ENCODE peak calls at places on chromosomes 12 and 14, in four cellular contexts. D is psoas muscle, Q is hepatocyte, V is prostate gland. Y is an unnamed sample.

GRCh38 chr14:100762089-100762515 is 35.4 kb downstream of the DLK1 start:
- DNase-seq in D (no peak), Q (no peak), V (no peak), Y (no peak)

GRCh38 chr12:124518051-124518932 is 49.1 kb downstream of the NCOR2 start:
- DNase-seq in D (peak; percentile 98), V (peak; percentile 99), Q (peak; percentile 96), Y (peak; percentile 99)

GRCh38 chr14:89013098-89013504 is 188.7 kb downstream of the TTC8 start:
- DNase-seq in D (no peak), Q (peak; percentile 70), V (no peak), Y (no peak)

GRCh38 chr14:24095196-24096068 is 1.3 kb downstream of the PCK2 start:
- DNase-seq in D (peak; percentile 54), Q (peak; percentile 83), V (no peak), Y (peak; percentile 80)

GRCh38 chr14:100295376-100296105 is 10.7 kb downstream of the SLC25A29 start:
- DNase-seq in D (no peak), V (no peak), Q (no peak), Y (no peak)

GRCh38 chr12:109797905-109798669 is 35.1 kb downstream of the TRPV4 start:
- DNase-seq in Q (no peak), V (no peak), D (no peak), Y (no peak)

GRCh38 chr12:4271433-4272013 is 2.0 kb upstream of the CCND2 start:
- DNase-seq in V (no peak), Q (no peak), D (no peak), Y (no peak)

GRCh38 chr14:37078131-37078530 is 94.3 kb downstream of the SLC25A21 start:
- DNase-seq in V (no peak), D (no peak), Q (no peak), Y (no peak)

GRCh38 chr14:92644166-92644565 is 104.3 kb downstream of the LGMN start:
- DNase-seq in Q (no peak), V (no peak), D (no peak), Y (no peak)

GRCh38 chr12:50509009-50509663 is 4.4 kb downstream of the DIP2B start:
- DNase-seq in D (no peak), Q (no peak), V (no peak), Y (no peak)

GRCh38 chr12:24719293-24719721 is 229.6 kb downstream of the BCAT1 start:
- DNase-seq in D (no peak), Q (no peak), V (no peak), Y (no peak)

GRCh38 chr14:98189077-98189476 is 1082.9 kb downstream of the BCL11B start:
- DNase-seq in Q (no peak), D (no peak), V (no peak), Y (no peak)
- H3K27ac ChIP-seq in Q (no peak overlapping the region), D (no peak overlapping the region), V (no peak overlapping the region), Y (no peak overlapping the region)

DNA sequence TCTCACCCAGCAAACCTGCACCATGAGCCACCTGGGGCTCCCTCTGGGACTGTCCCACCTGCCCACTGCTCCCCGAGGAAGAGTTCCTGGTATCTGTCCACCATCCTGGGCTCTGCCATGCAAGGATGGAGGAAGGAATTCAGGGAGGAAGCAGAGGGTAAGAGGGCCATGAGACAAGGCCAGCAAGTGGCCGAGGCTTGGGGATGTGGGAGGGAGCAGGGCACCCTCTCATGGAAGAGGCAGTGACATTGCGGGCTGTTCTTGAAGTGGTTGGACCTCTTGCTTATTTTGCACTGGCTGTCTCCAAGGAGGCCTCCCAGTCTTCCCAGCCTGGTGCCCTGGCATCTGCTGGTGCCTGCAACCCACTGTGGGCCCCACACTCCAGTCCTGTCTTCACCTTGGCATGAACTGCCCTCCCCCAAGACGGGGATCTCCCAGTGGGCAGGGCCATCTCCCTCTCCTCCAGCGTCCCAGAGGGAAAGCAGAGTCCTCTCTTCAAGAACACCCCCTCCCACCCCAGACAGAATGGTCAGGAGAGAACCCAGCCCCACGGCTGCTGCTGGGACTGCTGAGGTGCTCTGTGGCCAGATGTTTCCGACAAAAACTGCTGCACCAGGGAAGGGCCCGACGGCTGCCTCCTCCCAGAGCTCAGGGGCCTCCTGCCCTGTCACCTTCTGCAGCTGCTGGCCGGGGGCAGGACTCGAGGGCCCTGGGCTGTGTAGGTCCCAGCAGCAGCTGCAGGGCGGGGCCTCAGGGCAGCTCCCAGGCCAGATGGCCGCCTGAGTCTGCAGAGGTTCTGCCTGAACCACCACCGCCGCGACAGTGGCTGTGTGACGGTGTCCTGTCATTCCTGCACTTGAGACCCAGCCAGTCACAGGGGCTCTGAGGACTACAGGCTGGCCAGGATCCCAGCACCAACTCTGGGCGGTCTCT is 1.8 kb upstream of the AKT1 start:
- DNase-seq in V (no peak), Q (peak; percentile 54), D (no peak), Y (peak; percentile 54)
- H3K4me1 ChIP-seq in V (peaks cover 39% of the 10 kb centered on the region), Q (peaks cover 53% of the 10 kb centered on the region), D (peaks cover 39% of the 10 kb centered on the region), Y (peaks cover 14% of the 10 kb centered on the region)

GRCh38 chr14:28116716-28117115 is 649.9 kb upstream of the FOXG1 start:
- DNase-seq in V (no peak), D (no peak), Q (no peak), Y (no peak)

GRCh38 chr14:28119849-28120248 is 646.7 kb upstream of the FOXG1 start:
- DNase-seq in Q (no peak), D (no peak), V (no peak), Y (no peak)

DNA sequence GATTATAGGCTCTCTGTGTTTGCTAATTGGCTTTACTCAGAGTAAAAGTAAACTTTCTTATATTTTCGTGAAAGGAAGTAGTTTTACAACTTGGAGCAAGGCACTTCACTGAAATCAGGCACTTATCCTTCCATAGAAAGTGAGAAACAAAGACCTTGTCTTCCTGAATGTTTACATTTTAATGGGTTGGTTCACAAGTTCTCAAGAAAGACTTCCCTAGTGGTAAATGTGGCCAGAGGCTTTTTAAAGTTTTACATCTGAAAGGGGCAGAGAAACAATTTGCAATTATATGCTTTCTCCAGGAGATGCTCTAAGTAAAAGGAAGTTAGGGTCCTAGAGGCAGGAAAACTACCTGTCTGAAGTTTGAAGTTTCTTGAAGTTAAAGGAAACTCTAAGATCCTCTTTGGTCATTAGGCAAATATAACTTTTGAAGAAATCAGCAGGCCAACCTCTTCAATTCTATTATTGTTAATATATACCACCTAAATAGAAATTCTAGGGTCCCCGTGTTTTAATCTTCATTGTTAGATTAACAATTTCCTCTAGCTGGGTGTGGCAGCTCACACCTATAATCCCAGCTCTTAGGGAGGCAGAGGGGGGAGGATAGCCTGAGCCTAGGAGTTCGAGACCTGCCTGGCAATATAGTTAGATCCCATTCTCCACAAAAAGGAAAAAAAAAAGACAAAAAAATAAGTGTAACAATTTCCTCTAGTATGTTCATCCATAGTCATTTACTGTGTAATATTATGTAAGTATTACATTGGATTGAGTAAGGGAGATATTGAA is 644.9 kb upstream of the FOXG1 start:
- DNase-seq in D (no peak), V (no peak), Q (no peak), Y (no peak)
- H3K27ac ChIP-seq in D (no peak overlapping the region), V (no peak overlapping the region), Q (no peak overlapping the region), Y (no peak overlapping the region)

GRCh38 chr14:105094193-105094907 is 29.1 kb upstream of the GPR132 start:
- DNase-seq in D (no peak), Q (no peak), V (no peak), Y (peak; percentile 68)

GRCh38 chr14:105092912-105093425 is 27.7 kb upstream of the GPR132 start:
- DNase-seq in V (peak; percentile 73), D (peak; percentile 68), Q (peak; percentile 90), Y (peak; percentile 76)

GRCh38 chr14:105093426-105094192 is 28.4 kb upstream of the GPR132 start:
- DNase-seq in V (peak; percentile 83), D (no peak), Q (peak; percentile 95), Y (peak; percentile 79)

GRCh38 chr14:105096206-105096875 is 31.1 kb upstream of the GPR132 start:
- DNase-seq in Q (no peak), V (no peak), D (no peak), Y (no peak)

DNA sequence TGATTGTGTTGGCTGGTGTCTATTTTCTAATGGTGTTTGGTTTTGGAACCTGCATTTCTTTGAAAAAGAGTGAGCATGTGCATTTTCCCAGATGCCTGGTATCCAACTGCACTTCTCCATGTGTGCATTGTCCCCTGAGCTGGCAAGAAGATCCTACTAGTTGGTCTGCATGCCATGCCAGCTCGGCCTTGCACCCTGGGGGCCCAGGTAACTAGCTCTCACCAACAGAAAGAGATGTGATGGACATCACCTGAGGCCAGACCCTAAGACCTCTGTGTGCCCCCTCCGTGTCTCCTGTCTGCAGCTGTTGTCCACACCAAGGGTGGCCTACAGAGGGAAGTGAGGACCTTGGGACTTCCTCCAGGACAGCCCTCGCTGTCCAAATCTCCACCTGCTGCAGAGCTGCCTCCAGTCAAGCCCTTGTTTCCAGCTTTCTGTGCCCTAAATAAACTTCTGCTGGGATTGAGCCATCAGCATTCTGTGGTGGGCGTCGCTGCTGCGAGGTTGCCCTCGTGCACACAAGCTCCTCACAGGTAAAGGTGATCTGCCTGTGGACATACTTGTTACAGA is 30.1 kb upstream of the GPR132 start:
- DNase-seq in D (no peak), Q (no peak), V (no peak), Y (no peak)
- H3K4me1 ChIP-seq in D (peaks cover 2% of the 10 kb centered on the region), Q (peaks cover 31% of the 10 kb centered on the region), V (peaks cover 21% of the 10 kb centered on the region), Y (no peaks in the 10 kb centered on the region)

GRCh38 chr12:101889216-101889752 is 11.9 kb downstream of the DRAM1 start:
- DNase-seq in V (no peak), D (no peak), Q (no peak), Y (no peak)

GRCh38 chr12:101885912-101886561 is 8.7 kb downstream of the DRAM1 start:
- DNase-seq in V (no peak), D (no peak), Q (no peak), Y (no peak)

GRCh38 chr12:101892794-101893193 is 15.4 kb downstream of the DRAM1 start:
- DNase-seq in D (no peak), V (no peak), Q (no peak), Y (no peak)

DNA sequence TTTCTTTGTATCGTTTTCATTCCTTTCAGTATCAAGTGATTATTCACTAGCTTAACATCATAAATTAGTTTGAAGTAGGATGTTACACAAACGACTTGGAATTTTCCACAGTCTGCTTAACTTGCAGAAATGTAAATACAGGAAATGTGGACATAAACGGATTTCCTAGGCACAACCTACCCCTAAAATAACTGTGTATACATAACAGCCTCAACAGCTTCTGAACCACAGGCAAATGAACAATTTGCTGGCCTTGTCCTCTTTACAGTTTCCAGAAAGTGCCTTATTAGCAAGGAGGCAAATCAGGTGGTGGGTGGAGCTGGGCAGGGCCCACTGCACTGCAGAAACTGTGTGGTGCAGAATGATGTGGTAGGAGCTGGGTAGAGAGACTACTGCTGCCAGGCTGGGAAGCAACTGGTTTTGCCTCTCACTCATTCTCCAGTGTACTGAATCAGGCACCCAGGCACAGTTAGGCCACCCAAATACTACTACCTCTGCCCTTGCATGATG is 14.1 kb downstream of the DRAM1 start:
- DNase-seq in V (peak; percentile 19), Q (peak; percentile 49), D (no peak), Y (no peak)
- H3K27ac ChIP-seq in V (peak overlapping the region; percentile 51), Q (peak overlapping the region; percentile 33), D (no peak overlapping the region), Y (no peak overlapping the region)

GRCh38 chr14:104643306-104643705 is 38.7 kb upstream of the TMEM179 start:
- DNase-seq in Q (no peak), D (no peak), V (no peak), Y (no peak)
- H3K4me1 ChIP-seq in Q (no peaks in the 10 kb centered on the region), D (no peaks in the 10 kb centered on the region), V (no peaks in the 10 kb centered on the region), Y (no peaks in the 10 kb centered on the region)